ENCODE peak calls at places on chromosomes 12 and 14, in ten cellular contexts. J, R, V, C, F, D, Z, L, Y and X are unnamed samples.

GRCh38 chr14:103332143-103332919 is 1.7 kb upstream of the EIF5 start:
- DNase-seq in J (no peak), R (no peak), V (no peak), C (no peak), F (no peak), D (no peak), Z (no peak), L (no peak), Y (no peak), X (no peak)

GRCh38 chr14:95597784-95598204 is 62.9 kb downstream of the GLRX5 start:
- DNase-seq in J (no peak), R (no peak), V (no peak), C (peak), F (no peak), D (no peak), Z (peak), L (no peak), Y (no peak), X (no peak)

GRCh38 chr12:96263449-96263902 is 69.3 kb downstream of the ELK3 start:
- DNase-seq in J (no peak), R (no peak), V (peak), C (no peak), F (no peak), D (no peak), Z (no peak), L (no peak), Y (no peak), X (no peak)

GRCh38 chr12:122097641-122098364 is 19.2 kb downstream of the MLXIP start:
- DNase-seq in J (no peak), R (no peak), V (peak), C (no peak), F (no peak), D (no peak), Z (peak), L (no peak), Y (no peak), X (no peak)

GRCh38 chr12:75852143-75852542 is 179.4 kb downstream of the PHLDA1 start:
- DNase-seq in J (no peak), R (peak), V (no peak), C (no peak), F (no peak), D (no peak), Z (no peak), L (no peak), Y (no peak), X (no peak)

GRCh38 chr12:2312156-2312555 is 259.4 kb downstream of the CACNA1C start:
- DNase-seq in J (no peak), R (no peak), V (no peak), C (no peak), F (no peak), D (no peak), Z (no peak), L (no peak), Y (no peak), X (no peak)

GRCh38 chr14:67551123-67551522 is 18.0 kb downstream of the PLEKHH1 start:
- DNase-seq in J (no peak), R (no peak), V (no peak), C (no peak), F (no peak), D (no peak), Z (no peak), L (no peak), Y (no peak), X (no peak)

GRCh38 chr14:63727231-63727735 is 582 bp downstream of the SGPP1 start:
- DNase-seq in J (peak), R (no peak), V (peak), C (peak), F (no peak), D (no peak), Z (peak), L (peak), Y (peak), X (peak)